ENCODE peak calls at places on chromosomes 16 and 17, in nine cellular contexts. C is left ventricle myocardium inferior, M is spleen, T is thoracic aorta, Q is SK-N-SH, K is mucosa of descending colon, Y is stomach, P is cardiac muscle cell, H is MM.1S. O is an unnamed sample.

GRCh38 chr16:68374251-68374805 is 63.5 kb downstream of the PRMT7 start:
- DNase-seq in M (no peak), C (no peak), H (no peak), K (peak; percentile 11), T (no peak), P (no peak), Q (no peak), Y (no peak), O (no peak)

GRCh38 chr17:46989637-46990431 is 10.8 kb upstream of the RPRML start:
- DNase-seq in K (no peak), T (no peak), P (no peak), M (no peak), H (no peak), C (no peak), Q (no peak), Y (no peak), O (no peak)

GRCh38 chr17:82296511-82297279 is 20.7 kb downstream of the CD7 start:
- DNase-seq in M (no peak), T (no peak), Q (no peak), C (no peak), Y (no peak), H (no peak), K (peak; percentile 74), P (no peak), O (no peak)

GRCh38 chr17:77393867-77394539 is 253.2 kb downstream of the SEC14L1 start:
- DNase-seq in M (no peak), T (no peak), C (no peak), Q (no peak), Y (no peak), H (no peak), P (no peak), K (no peak), O (no peak)

GRCh38 chr17:76997981-76998531 is 129.9 kb downstream of the MGAT5B start:
- DNase-seq in Y (no peak), Q (peak; percentile 12), M (no peak), T (no peak), K (no peak), H (peak; percentile 83), P (no peak), C (no peak), O (no peak)

GRCh38 chr16:17258848-17259713 is 211.7 kb downstream of the XYLT1 start:
- DNase-seq in Y (no peak), T (no peak), P (no peak), Q (no peak), H (peak; percentile 87), K (peak; percentile 57), M (peak; percentile 79), C (no peak), O (no peak)

GRCh38 chr16:82201906-82202305 is 31.9 kb upstream of the MPHOSPH6 start:
- DNase-seq in T (no peak), Y (no peak), C (no peak), M (no peak), H (no peak), K (no peak), Q (no peak), P (no peak), O (no peak)

GRCh38 chr17:61386251-61386650 is 13.4 kb upstream of the TBX2 start:
- DNase-seq in Y (no peak), Q (no peak), M (no peak), P (no peak), K (peak; percentile 27), C (no peak), H (no peak), T (no peak), O (no peak)

GRCh38 chr16:28556914-28557320 is 3.2 kb downstream of the SGF29 start:
- DNase-seq in C (no peak), M (no peak), Y (no peak), Q (no peak), K (no peak), T (no peak), H (no peak), P (no peak), O (no peak)

GRCh38 chr17:45794840-45795239 is 10.7 kb downstream of the CRHR1 start:
- DNase-seq in P (peak; percentile 29), T (no peak), M (no peak), K (no peak), Q (no peak), Y (no peak), H (no peak), C (no peak), O (no peak)
- TF ChIP-seq CTCF in P (peak; percentile 23), T (no peak), M (no peak), K (no peak), Q (peak; percentile 14), Y (no peak), H (no peak), C (no peak), O (no peak)

GRCh38 chr16:53043462-53043861 is 9.2 kb downstream of the CHD9NB start:
- DNase-seq in Y (no peak), P (peak; percentile 31), M (no peak), T (no peak), K (no peak), Q (no peak), C (peak; percentile 29), H (no peak), O (no peak)

GRCh38 chr16:53041196-53041977 is 11.3 kb downstream of the CHD9NB start:
- DNase-seq in H (no peak), Y (peak; percentile 53), P (peak; percentile 90), K (peak; percentile 63), Q (no peak), T (no peak), M (no peak), C (peak; percentile 90), O (no peak)

GRCh38 chr16:53040788-53041187 is 11.9 kb downstream of the CHD9NB start:
- DNase-seq in C (no peak), P (no peak), Y (no peak), K (no peak), Q (no peak), H (no peak), M (no peak), T (no peak), O (no peak)

GRCh38 chr16:53043986-53044571 is 8.6 kb downstream of the CHD9NB start:
- DNase-seq in M (no peak), P (no peak), Q (no peak), C (no peak), T (no peak), K (peak; percentile 74), Y (no peak), H (no peak), O (no peak)

DNA sequence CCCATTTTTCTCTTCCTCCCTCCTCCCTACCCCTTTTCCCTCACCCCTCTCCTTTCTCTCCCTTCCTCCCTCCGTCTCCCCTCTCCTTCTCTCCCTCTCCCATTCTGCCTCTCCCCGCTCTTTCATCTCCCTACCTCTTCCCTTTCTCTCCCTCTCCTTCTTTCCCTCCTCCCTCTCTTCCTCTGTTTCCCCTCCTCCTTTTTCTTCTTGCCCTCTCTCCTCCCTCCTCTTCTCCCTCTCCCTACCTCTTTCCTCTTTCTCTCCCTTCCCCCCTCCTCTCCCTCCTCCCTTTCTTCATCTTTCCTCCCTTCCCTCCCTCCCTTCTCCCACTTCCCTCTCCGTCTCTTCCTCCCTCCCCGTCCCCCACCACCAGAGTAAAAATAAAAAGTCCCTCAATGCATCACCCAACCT is 10.5 kb downstream of the CHD9NB start:
- DNase-seq in C (no peak), Y (no peak), Q (no peak), K (no peak), H (no peak), M (no peak), P (no peak), T (no peak), O (no peak)
- H3K4me3 ChIP-seq in C (peak overlapping the region; percentile 54), Y (no peak overlapping the region), Q (no peak overlapping the region), K (no peak overlapping the region), H (no peak overlapping the region), M (no peak overlapping the region), P (no peak overlapping the region), T (no peak overlapping the region), O (no peak overlapping the region)

DNA sequence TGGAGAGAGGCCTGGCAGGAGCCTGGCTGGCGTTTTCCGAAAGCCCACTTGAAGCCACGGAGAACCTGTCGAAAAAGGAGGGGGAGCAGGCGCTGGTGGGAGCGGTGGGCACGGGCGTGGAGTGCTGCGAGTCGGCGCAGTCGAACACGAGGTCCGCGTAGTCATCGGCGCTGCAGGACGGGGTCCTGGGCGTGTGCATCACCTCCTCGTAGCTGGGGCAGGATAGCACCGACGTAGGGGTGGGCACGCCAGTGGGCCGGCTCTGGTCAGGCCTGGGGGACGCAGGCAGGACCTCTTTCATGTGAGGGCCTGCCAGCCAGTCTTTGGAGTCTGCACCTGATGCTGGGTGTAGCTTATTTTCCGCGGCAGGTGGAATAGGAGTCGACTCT is 63.7 kb downstream of the ZNF778 start:
- DNase-seq in Q (no peak), T (no peak), P (no peak), M (no peak), Y (no peak), K (no peak), H (no peak), C (no peak), O (no peak)
- H3K36me3 ChIP-seq in Q (peaks cover 80% of the 10 kb centered on the region), T (peaks cover 48% of the 10 kb centered on the region), P (peaks cover 33% of the 10 kb centered on the region), M (peaks cover 97% of the 10 kb centered on the region), Y (peaks cover 96% of the 10 kb centered on the region), K (no peaks in the 10 kb centered on the region), H (no peaks in the 10 kb centered on the region), C (peaks cover 89% of the 10 kb centered on the region), O (peaks cover 2% of the 10 kb centered on the region)

GRCh38 chr17:68290955-68291835 is at the start of the genes ARSG and SLC16A6:
- DNase-seq in H (peak; percentile 87), P (peak; percentile 58), Q (peak; percentile 92), C (peak; percentile 36), M (peak; percentile 97), Y (peak; percentile 64), T (no peak), K (peak; percentile 90), O (no peak)

GRCh38 chr17:68293490-68294195 is 2.3 kb downstream of the ARSG start:
- DNase-seq in T (no peak), P (no peak), K (no peak), C (no peak), Y (no peak), Q (no peak), H (no peak), M (no peak), O (no peak)

GRCh38 chr17:68290268-68290954 is 516 bp downstream of the SLC16A6 start:
- DNase-seq in P (no peak), Y (peak; percentile 31), K (peak; percentile 78), Q (peak; percentile 60), M (peak; percentile 91), T (no peak), H (peak; percentile 71), C (peak; percentile 35), O (no peak)

GRCh38 chr17:68292689-68293040 is 1.4 kb downstream of the ARSG start:
- DNase-seq in H (no peak), Y (no peak), Q (no peak), P (no peak), K (no peak), C (no peak), M (no peak), T (no peak), O (no peak)

DNA sequence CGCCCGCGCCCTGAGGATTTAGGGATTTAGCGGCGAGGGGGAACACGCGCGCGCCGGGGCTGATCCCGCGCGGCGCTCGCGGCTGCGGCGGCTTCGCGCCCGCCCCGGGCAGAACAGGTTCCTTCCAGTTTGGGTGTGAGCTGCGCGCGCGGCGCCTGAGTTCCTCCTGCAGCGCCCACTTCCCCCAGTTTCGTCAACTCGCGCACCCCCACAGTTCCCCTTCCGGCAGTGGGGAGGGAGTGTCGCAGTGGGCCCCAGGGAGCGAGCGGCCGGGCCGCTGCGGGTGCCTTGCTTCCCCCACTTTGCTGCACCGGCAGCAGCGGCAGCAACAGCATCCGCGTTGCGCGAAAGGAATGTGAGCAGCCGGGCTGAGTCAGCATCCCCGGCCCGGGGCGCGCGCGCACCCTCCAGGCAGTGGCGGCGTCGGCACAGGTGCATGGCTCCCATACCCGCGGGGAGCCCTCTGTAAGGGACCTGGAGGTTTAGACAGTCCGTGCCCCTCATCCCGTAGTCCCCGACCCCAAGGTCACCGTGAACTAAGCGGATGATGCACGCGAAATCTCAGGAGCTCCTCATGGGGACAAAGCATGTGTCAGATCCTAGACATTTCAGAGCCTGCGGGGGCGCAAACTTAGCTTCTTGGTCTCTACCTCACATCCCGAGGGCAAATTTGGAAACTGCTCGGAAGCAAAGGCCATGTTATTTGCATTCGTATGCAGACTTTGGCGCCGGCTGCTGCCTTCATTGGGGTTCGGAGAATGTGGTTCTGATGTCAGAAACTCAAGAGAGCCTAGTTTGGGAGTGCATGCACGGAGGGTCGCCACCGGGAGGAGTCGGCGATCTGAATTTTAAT is 767 bp downstream of the ARSG start:
- DNase-seq in T (no peak), C (peak; percentile 79), K (peak; percentile 95), M (peak; percentile 100), P (peak; percentile 69), H (peak; percentile 91), Q (peak; percentile 86), Y (peak; percentile 76), O (peak; percentile 16)
- TF ChIP-seq CTCF in T (no peak), C (no peak), K (no peak), M (peak; percentile 53), P (no peak), H (peak; percentile 21), Q (no peak), Y (no peak), O (no peak)